ENCODE peak calls at places on chromosome 19, in ten cellular contexts. One of them, this sample, is unnamed.
A peak's percentile ranks its signal among the peaks of the same experiment; 100 is the strongest.

GRCh38 chr19:43798546-43799409 is 3.5 kb downstream of the LYPD5 start:
- DNase-seq in IMR-90: no peak
- DNase-seq in HCT116: peak; percentile 70
- DNase-seq in fibroblast of lung: no peak
- DNase-seq in colonic mucosa: peak; percentile 87
- DNase-seq in mammary epithelial cell: peak; percentile 90
- DNase-seq in endodermal cell: peak; percentile 91
- DNase-seq in SK-N-SH: peak; percentile 65
- DNase-seq in neuronal stem cell: no peak
- DNase-seq in GM12878: no peak
- DNase-seq in this sample: no peak

GRCh38 chr19:48928164-48929005 is 5.1 kb upstream of the DHDH start:
- DNase-seq in IMR-90: peak; percentile 58
- DNase-seq in HCT116: no peak
- DNase-seq in fibroblast of lung: peak; percentile 84
- DNase-seq in colonic mucosa: peak; percentile 51
- DNase-seq in mammary epithelial cell: peak; percentile 39
- DNase-seq in endodermal cell: no peak
- DNase-seq in SK-N-SH: no peak
- DNase-seq in neuronal stem cell: no peak
- DNase-seq in GM12878: no peak
- DNase-seq in this sample: no peak

GRCh38 chr19:42091300-42092266 is 15.6 kb downstream of the ZNF574 start:
- DNase-seq in IMR-90: peak; percentile 64
- DNase-seq in HCT116: no peak
- DNase-seq in fibroblast of lung: peak; percentile 59
- DNase-seq in colonic mucosa: peak; percentile 54
- DNase-seq in mammary epithelial cell: peak; percentile 63
- DNase-seq in endodermal cell: no peak
- DNase-seq in SK-N-SH: peak; percentile 50
- DNase-seq in neuronal stem cell: no peak
- DNase-seq in GM12878: no peak
- DNase-seq in this sample: no peak

GRCh38 chr19:48807590-48808308 is 3.1 kb downstream of the BCAT2 start:
- DNase-seq in IMR-90: no peak
- DNase-seq in HCT116: no peak
- DNase-seq in fibroblast of lung: no peak
- DNase-seq in colonic mucosa: peak; percentile 72
- DNase-seq in mammary epithelial cell: no peak
- DNase-seq in endodermal cell: peak; percentile 73
- DNase-seq in SK-N-SH: peak; percentile 20
- DNase-seq in neuronal stem cell: no peak
- DNase-seq in GM12878: no peak
- DNase-seq in this sample: no peak

GRCh38 chr19:51079486-51080110 is 3.1 kb downstream of the KLK14 start:
- DNase-seq in IMR-90: no peak
- DNase-seq in HCT116: no peak
- DNase-seq in fibroblast of lung: no peak
- DNase-seq in colonic mucosa: no peak
- DNase-seq in mammary epithelial cell: no peak
- DNase-seq in endodermal cell: no peak
- DNase-seq in SK-N-SH: no peak
- DNase-seq in neuronal stem cell: no peak
- DNase-seq in GM12878: no peak
- DNase-seq in this sample: no peak

GRCh38 chr19:39362682-39363657 is 20.7 kb downstream of the SAMD4B start:
- DNase-seq in IMR-90: peak; percentile 85
- DNase-seq in HCT116: no peak
- DNase-seq in fibroblast of lung: peak; percentile 77
- DNase-seq in colonic mucosa: no peak
- DNase-seq in mammary epithelial cell: peak; percentile 71
- DNase-seq in endodermal cell: no peak
- DNase-seq in SK-N-SH: no peak
- DNase-seq in neuronal stem cell: no peak
- DNase-seq in GM12878: no peak
- DNase-seq in this sample: no peak

GRCh38 chr19:52397310-52398090 is at the start of gene ZNF528:
- DNase-seq in IMR-90: peak; percentile 92
- DNase-seq in HCT116: no peak
- DNase-seq in fibroblast of lung: peak; percentile 95
- DNase-seq in colonic mucosa: peak; percentile 98
- DNase-seq in mammary epithelial cell: peak; percentile 91
- DNase-seq in endodermal cell: peak; percentile 96
- DNase-seq in SK-N-SH: peak; percentile 95
- DNase-seq in neuronal stem cell: peak; percentile 27
- DNase-seq in GM12878: peak; percentile 26
- DNase-seq in this sample: peak; percentile 81

GRCh38 chr19:15252398-15253018 is 20.3 kb upstream of the EPHX3 start:
- DNase-seq in IMR-90: peak; percentile 45
- DNase-seq in HCT116: no peak
- DNase-seq in fibroblast of lung: peak; percentile 55
- DNase-seq in colonic mucosa: no peak
- DNase-seq in mammary epithelial cell: no peak
- DNase-seq in endodermal cell: peak; percentile 75
- DNase-seq in SK-N-SH: no peak
- DNase-seq in neuronal stem cell: no peak
- DNase-seq in GM12878: no peak
- DNase-seq in this sample: no peak

GRCh38 chr19:4224470-4224869 is 4.9 kb upstream of the EBI3 start:
- DNase-seq in IMR-90: no peak
- DNase-seq in HCT116: no peak
- DNase-seq in fibroblast of lung: no peak
- DNase-seq in colonic mucosa: no peak
- DNase-seq in mammary epithelial cell: no peak
- DNase-seq in endodermal cell: no peak
- DNase-seq in SK-N-SH: no peak
- DNase-seq in neuronal stem cell: no peak
- DNase-seq in GM12878: no peak
- DNase-seq in this sample: no peak

GRCh38 chr19:11422163-11423068 is 3.3 kb upstream of the RGL3 start:
- DNase-seq in IMR-90: no peak
- DNase-seq in HCT116: no peak
- DNase-seq in fibroblast of lung: peak; percentile 25
- DNase-seq in colonic mucosa: peak; percentile 90
- DNase-seq in mammary epithelial cell: peak; percentile 91
- DNase-seq in endodermal cell: peak; percentile 98
- DNase-seq in SK-N-SH: peak; percentile 39
- DNase-seq in neuronal stem cell: peak; percentile 17
- DNase-seq in GM12878: peak; percentile 64
- DNase-seq in this sample: peak; percentile 64

GRCh38 chr19:1469936-1470863 is 8.8 kb downstream of the C19orf25 start:
- DNase-seq in IMR-90: no peak
- DNase-seq in HCT116: peak; percentile 42
- DNase-seq in fibroblast of lung: no peak
- DNase-seq in colonic mucosa: peak; percentile 65
- DNase-seq in mammary epithelial cell: no peak
- DNase-seq in endodermal cell: peak; percentile 92
- DNase-seq in SK-N-SH: no peak
- DNase-seq in neuronal stem cell: peak; percentile 83
- DNase-seq in GM12878: no peak
- DNase-seq in this sample: no peak

GRCh38 chr19:9132422-9132821 is 5.7 kb upstream of the OR7G3 start:
- DNase-seq in IMR-90: no peak
- DNase-seq in HCT116: no peak
- DNase-seq in fibroblast of lung: no peak
- DNase-seq in colonic mucosa: no peak
- DNase-seq in mammary epithelial cell: no peak
- DNase-seq in endodermal cell: no peak
- DNase-seq in SK-N-SH: no peak
- DNase-seq in neuronal stem cell: no peak
- DNase-seq in GM12878: no peak
- DNase-seq in this sample: no peak

GRCh38 chr19:14405758-14406644 is 13.1 kb downstream of the DDX39A start:
- DNase-seq in IMR-90: peak; percentile 73
- DNase-seq in HCT116: peak; percentile 89
- DNase-seq in fibroblast of lung: peak; percentile 86
- DNase-seq in colonic mucosa: peak; percentile 81
- DNase-seq in mammary epithelial cell: peak; percentile 63
- DNase-seq in endodermal cell: peak; percentile 100
- DNase-seq in SK-N-SH: peak; percentile 100
- DNase-seq in neuronal stem cell: peak; percentile 98
- DNase-seq in GM12878: peak; percentile 48
- DNase-seq in this sample: peak; percentile 97

GRCh38 chr19:2394054-2394668 is 33.2 kb downstream of the TIMM13 start:
- DNase-seq in IMR-90: no peak
- DNase-seq in HCT116: no peak
- DNase-seq in fibroblast of lung: no peak
- DNase-seq in colonic mucosa: peak; percentile 41
- DNase-seq in mammary epithelial cell: no peak
- DNase-seq in endodermal cell: no peak
- DNase-seq in SK-N-SH: no peak
- DNase-seq in neuronal stem cell: no peak
- DNase-seq in GM12878: peak; percentile 38
- DNase-seq in this sample: no peak

GRCh38 chr19:45607071-45608029 is 5.3 kb upstream of the GPR4 start:
- DNase-seq in IMR-90: peak; percentile 59
- DNase-seq in HCT116: no peak
- DNase-seq in fibroblast of lung: peak; percentile 71
- DNase-seq in colonic mucosa: peak; percentile 87
- DNase-seq in mammary epithelial cell: peak; percentile 48
- DNase-seq in endodermal cell: peak; percentile 97
- DNase-seq in SK-N-SH: peak; percentile 83
- DNase-seq in neuronal stem cell: peak; percentile 71
- DNase-seq in GM12878: no peak
- DNase-seq in this sample: peak; percentile 59

GRCh38 chr19:54209748-54210494 is 9.3 kb downstream of the RPS9 start:
- DNase-seq in IMR-90: peak; percentile 98
- DNase-seq in HCT116: peak; percentile 40
- DNase-seq in fibroblast of lung: peak; percentile 99
- DNase-seq in colonic mucosa: peak; percentile 97
- DNase-seq in mammary epithelial cell: peak; percentile 92
- DNase-seq in endodermal cell: no peak
- DNase-seq in SK-N-SH: peak; percentile 82
- DNase-seq in neuronal stem cell: no peak
- DNase-seq in GM12878: no peak
- DNase-seq in this sample: no peak

GRCh38 chr19:44754743-44755066 is 6.2 kb downstream of the BCL3 start:
- DNase-seq in IMR-90: no peak
- DNase-seq in HCT116: no peak
- DNase-seq in fibroblast of lung: no peak
- DNase-seq in colonic mucosa: peak; percentile 45
- DNase-seq in mammary epithelial cell: no peak
- DNase-seq in endodermal cell: no peak
- DNase-seq in SK-N-SH: no peak
- DNase-seq in neuronal stem cell: no peak
- DNase-seq in GM12878: no peak
- DNase-seq in this sample: no peak

GRCh38 chr19:2047449-2048103 is 3.5 kb downstream of the MKNK2 start:
- DNase-seq in IMR-90: no peak
- DNase-seq in HCT116: no peak
- DNase-seq in fibroblast of lung: peak; percentile 53
- DNase-seq in colonic mucosa: peak; percentile 66
- DNase-seq in mammary epithelial cell: no peak
- DNase-seq in endodermal cell: no peak
- DNase-seq in SK-N-SH: no peak
- DNase-seq in neuronal stem cell: no peak
- DNase-seq in GM12878: no peak
- DNase-seq in this sample: no peak

GRCh38 chr19:39582442-39582841 is 19.9 kb upstream of the LGALS13 start:
- DNase-seq in IMR-90: no peak
- DNase-seq in HCT116: no peak
- DNase-seq in fibroblast of lung: no peak
- DNase-seq in colonic mucosa: no peak
- DNase-seq in mammary epithelial cell: no peak
- DNase-seq in endodermal cell: no peak
- DNase-seq in SK-N-SH: no peak
- DNase-seq in neuronal stem cell: no peak
- DNase-seq in GM12878: no peak
- DNase-seq in this sample: no peak

GRCh38 chr19:2351591-2351990 is 8.5 kb upstream of the TMPRSS9 start:
- DNase-seq in IMR-90: no peak
- DNase-seq in HCT116: no peak
- DNase-seq in fibroblast of lung: no peak
- DNase-seq in colonic mucosa: no peak
- DNase-seq in mammary epithelial cell: no peak
- DNase-seq in endodermal cell: no peak
- DNase-seq in SK-N-SH: no peak
- DNase-seq in neuronal stem cell: no peak
- DNase-seq in GM12878: no peak
- DNase-seq in this sample: no peak

GRCh38 chr19:17841810-17842662 is 5.7 kb downstream of the JAK3 start:
- DNase-seq in IMR-90: peak; percentile 63
- DNase-seq in HCT116: peak; percentile 92
- DNase-seq in fibroblast of lung: peak; percentile 83
- DNase-seq in colonic mucosa: peak; percentile 91
- DNase-seq in mammary epithelial cell: peak; percentile 46
- DNase-seq in endodermal cell: peak; percentile 100
- DNase-seq in SK-N-SH: peak; percentile 99
- DNase-seq in neuronal stem cell: peak; percentile 99
- DNase-seq in GM12878: no peak
- DNase-seq in this sample: peak; percentile 95
- H3K9ac ChIP-seq in IMR-90: no peak overlapping the region
- H3K9ac ChIP-seq in HCT116: peak overlapping the region; percentile 100
- H3K9ac ChIP-seq in fibroblast of lung: peak overlapping the region; percentile 16
- H3K9ac ChIP-seq in colonic mucosa: no peak overlapping the region
- H3K9ac ChIP-seq in mammary epithelial cell: no peak overlapping the region
- H3K9ac ChIP-seq in endodermal cell: no peak overlapping the region
- H3K9ac ChIP-seq in SK-N-SH: peak overlapping the region; percentile 37
- H3K9ac ChIP-seq in neuronal stem cell: peak overlapping the region; percentile 89
- H3K9ac ChIP-seq in GM12878: no peak overlapping the region
- H3K9ac ChIP-seq in this sample: peak overlapping the region; percentile 92

DNA sequence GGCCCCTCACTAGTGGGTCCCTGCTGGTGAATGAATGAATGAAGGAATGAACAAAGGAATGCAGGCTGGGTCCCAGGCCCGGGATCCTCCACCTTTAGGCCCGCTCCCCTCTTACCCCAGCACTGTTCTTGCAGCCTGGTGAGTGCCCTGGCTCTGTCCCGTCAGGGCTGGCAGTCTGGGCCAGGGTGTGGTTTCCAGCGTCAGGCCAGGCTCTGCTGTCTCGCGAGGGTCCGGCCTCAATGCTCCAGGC is 317 bp downstream of the LYL1 start:
- DNase-seq in IMR-90: no peak
- DNase-seq in HCT116: no peak
- DNase-seq in fibroblast of lung: no peak
- DNase-seq in colonic mucosa: no peak
- DNase-seq in mammary epithelial cell: no peak
- DNase-seq in endodermal cell: no peak
- DNase-seq in SK-N-SH: no peak
- DNase-seq in neuronal stem cell: no peak
- DNase-seq in GM12878: no peak
- DNase-seq in this sample: no peak
- H3K4me3 ChIP-seq in IMR-90: no peak overlapping the region
- H3K4me3 ChIP-seq in HCT116: peak overlapping the region; percentile 28
- H3K4me3 ChIP-seq in fibroblast of lung: no peak overlapping the region
- H3K4me3 ChIP-seq in colonic mucosa: peak overlapping the region; percentile 52
- H3K4me3 ChIP-seq in mammary epithelial cell: no peak overlapping the region
- H3K4me3 ChIP-seq in endodermal cell: no peak overlapping the region
- H3K4me3 ChIP-seq in SK-N-SH: peak overlapping the region; percentile 42
- H3K4me3 ChIP-seq in neuronal stem cell: peak overlapping the region; percentile 51
- H3K4me3 ChIP-seq in GM12878: peak overlapping the region; percentile 57
- H3K4me3 ChIP-seq in this sample: no peak overlapping the region

GRCh38 chr19:19262190-19263057 is 10.7 kb downstream of the TM6SF2 start:
- DNase-seq in IMR-90: no peak
- DNase-seq in HCT116: no peak
- DNase-seq in fibroblast of lung: no peak
- DNase-seq in colonic mucosa: no peak
- DNase-seq in mammary epithelial cell: no peak
- DNase-seq in endodermal cell: peak; percentile 78
- DNase-seq in SK-N-SH: peak; percentile 61
- DNase-seq in neuronal stem cell: no peak
- DNase-seq in GM12878: no peak
- DNase-seq in this sample: no peak
- H3K9ac ChIP-seq in IMR-90: no peak overlapping the region
- H3K9ac ChIP-seq in HCT116: no peak overlapping the region
- H3K9ac ChIP-seq in fibroblast of lung: no peak overlapping the region
- H3K9ac ChIP-seq in colonic mucosa: no peak overlapping the region
- H3K9ac ChIP-seq in mammary epithelial cell: no peak overlapping the region
- H3K9ac ChIP-seq in endodermal cell: no peak overlapping the region
- H3K9ac ChIP-seq in SK-N-SH: no peak overlapping the region
- H3K9ac ChIP-seq in neuronal stem cell: peak overlapping the region; percentile 53
- H3K9ac ChIP-seq in GM12878: no peak overlapping the region
- H3K9ac ChIP-seq in this sample: peak overlapping the region; percentile 62

GRCh38 chr19:29965529-29965928 is 23.5 kb downstream of the URI1 start:
- DNase-seq in IMR-90: peak; percentile 88
- DNase-seq in HCT116: no peak
- DNase-seq in fibroblast of lung: peak; percentile 40
- DNase-seq in colonic mucosa: no peak
- DNase-seq in mammary epithelial cell: no peak
- DNase-seq in endodermal cell: no peak
- DNase-seq in SK-N-SH: no peak
- DNase-seq in neuronal stem cell: no peak
- DNase-seq in GM12878: no peak
- DNase-seq in this sample: no peak
- H3K4me3 ChIP-seq in IMR-90: no peak overlapping the region
- H3K4me3 ChIP-seq in HCT116: no peak overlapping the region
- H3K4me3 ChIP-seq in fibroblast of lung: no peak overlapping the region
- H3K4me3 ChIP-seq in colonic mucosa: no peak overlapping the region
- H3K4me3 ChIP-seq in mammary epithelial cell: no peak overlapping the region
- H3K4me3 ChIP-seq in endodermal cell: no peak overlapping the region
- H3K4me3 ChIP-seq in SK-N-SH: no peak overlapping the region
- H3K4me3 ChIP-seq in neuronal stem cell: no peak overlapping the region
- H3K4me3 ChIP-seq in GM12878: no peak overlapping the region
- H3K4me3 ChIP-seq in this sample: no peak overlapping the region

This sample was measured in NT2/D1.